ENCODE peak calls at places on chromosome 5, in five cellular contexts. One of them, this sample, is unnamed.

GRCh38 chr5:132812949-132813598 is at the start of gene SOWAHA:
- DNase-seq in H1: no peak
- DNase-seq in astrocyte of the spinal cord: no peak
- DNase-seq in SK-N-SH: no peak
- DNase-seq in fibroblast of the aortic adventitia: no peak
- DNase-seq in this sample: peak

GRCh38 chr5:81639556-81639955 is 111.3 kb downstream of the SSBP2 start:
- DNase-seq in H1: no peak
- DNase-seq in astrocyte of the spinal cord: no peak
- DNase-seq in SK-N-SH: no peak
- DNase-seq in fibroblast of the aortic adventitia: peak
- DNase-seq in this sample: no peak

GRCh38 chr5:3325811-3326568 is 269.6 kb upstream of the IRX1 start:
- DNase-seq in H1: no peak
- DNase-seq in astrocyte of the spinal cord: peak
- DNase-seq in SK-N-SH: no peak
- DNase-seq in fibroblast of the aortic adventitia: no peak
- DNase-seq in this sample: no peak

GRCh38 chr5:96067251-96067650 is 105.6 kb upstream of the ELL2 start:
- DNase-seq in H1: no peak
- DNase-seq in astrocyte of the spinal cord: no peak
- DNase-seq in SK-N-SH: no peak
- DNase-seq in fibroblast of the aortic adventitia: no peak
- DNase-seq in this sample: no peak

GRCh38 chr5:72842816-72843215 is 26.4 kb downstream of the TNPO1 start:
- DNase-seq in H1: no peak
- DNase-seq in astrocyte of the spinal cord: peak
- DNase-seq in SK-N-SH: no peak
- DNase-seq in fibroblast of the aortic adventitia: no peak
- DNase-seq in this sample: peak

GRCh38 chr5:176296-176823 is 14.9 kb upstream of the LRRC14B start:
- DNase-seq in H1: no peak
- DNase-seq in astrocyte of the spinal cord: no peak
- DNase-seq in SK-N-SH: no peak
- DNase-seq in fibroblast of the aortic adventitia: no peak
- DNase-seq in this sample: no peak

GRCh38 chr5:58317808-58318207 is 142.1 kb downstream of the PLK2 start:
- DNase-seq in H1: no peak
- DNase-seq in astrocyte of the spinal cord: no peak
- DNase-seq in SK-N-SH: no peak
- DNase-seq in fibroblast of the aortic adventitia: no peak
- DNase-seq in this sample: no peak

GRCh38 chr5:14983666-14984441 is 112.3 kb upstream of the ANKH start:
- DNase-seq in H1: no peak
- DNase-seq in astrocyte of the spinal cord: no peak
- DNase-seq in SK-N-SH: no peak
- DNase-seq in fibroblast of the aortic adventitia: no peak
- DNase-seq in this sample: peak

GRCh38 chr5:27491047-27491446 is 452.7 kb upstream of the CDH9 start:
- DNase-seq in H1: no peak
- DNase-seq in astrocyte of the spinal cord: no peak
- DNase-seq in SK-N-SH: no peak
- DNase-seq in fibroblast of the aortic adventitia: no peak
- DNase-seq in this sample: no peak

GRCh38 chr5:159341914-159342313 is 11.6 kb upstream of the IL12B start:
- DNase-seq in H1: no peak
- DNase-seq in astrocyte of the spinal cord: peak
- DNase-seq in SK-N-SH: peak
- DNase-seq in fibroblast of the aortic adventitia: peak
- DNase-seq in this sample: peak

GRCh38 chr5:147098233-147098790 is 136.5 kb upstream of the STK32A start:
- DNase-seq in H1: no peak
- DNase-seq in astrocyte of the spinal cord: peak
- DNase-seq in SK-N-SH: peak
- DNase-seq in fibroblast of the aortic adventitia: peak
- DNase-seq in this sample: peak

GRCh38 chr5:137191179-137191578 is 307.9 kb downstream of the SPOCK1 start:
- DNase-seq in H1: no peak
- DNase-seq in astrocyte of the spinal cord: peak
- DNase-seq in SK-N-SH: no peak
- DNase-seq in fibroblast of the aortic adventitia: no peak
- DNase-seq in this sample: no peak

GRCh38 chr5:149402291-149402690 is 23.2 kb upstream of the IL17B start:
- DNase-seq in H1: no peak
- DNase-seq in astrocyte of the spinal cord: no peak
- DNase-seq in SK-N-SH: no peak
- DNase-seq in fibroblast of the aortic adventitia: no peak
- DNase-seq in this sample: no peak

GRCh38 chr5:103840600-103840999 is 278.0 kb upstream of the NUDT12 start:
- DNase-seq in H1: no peak
- DNase-seq in astrocyte of the spinal cord: no peak
- DNase-seq in SK-N-SH: no peak
- DNase-seq in fibroblast of the aortic adventitia: no peak
- DNase-seq in this sample: no peak

GRCh38 chr5:106843812-106844416 is 826.8 kb downstream of the EFNA5 start:
- DNase-seq in H1: no peak
- DNase-seq in astrocyte of the spinal cord: peak
- DNase-seq in SK-N-SH: no peak
- DNase-seq in fibroblast of the aortic adventitia: no peak
- DNase-seq in this sample: no peak

GRCh38 chr5:31770157-31770556 is 131.2 kb downstream of the PDZD2 start:
- DNase-seq in H1: no peak
- DNase-seq in astrocyte of the spinal cord: no peak
- DNase-seq in SK-N-SH: no peak
- DNase-seq in fibroblast of the aortic adventitia: no peak
- DNase-seq in this sample: no peak

GRCh38 chr5:149711338-149711737 is 18.8 kb upstream of the PPARGC1B start:
- DNase-seq in H1: no peak
- DNase-seq in astrocyte of the spinal cord: no peak
- DNase-seq in SK-N-SH: no peak
- DNase-seq in fibroblast of the aortic adventitia: no peak
- DNase-seq in this sample: no peak

GRCh38 chr5:143923634-143924265 is 111.8 kb downstream of the HMHB1 start:
- DNase-seq in H1: no peak
- DNase-seq in astrocyte of the spinal cord: peak
- DNase-seq in SK-N-SH: no peak
- DNase-seq in fibroblast of the aortic adventitia: peak
- DNase-seq in this sample: no peak

GRCh38 chr5:51034501-51034900 is 348.7 kb upstream of the ISL1 start:
- DNase-seq in H1: no peak
- DNase-seq in astrocyte of the spinal cord: no peak
- DNase-seq in SK-N-SH: no peak
- DNase-seq in fibroblast of the aortic adventitia: no peak
- DNase-seq in this sample: no peak
- TF ChIP-seq CTCF in H1: no peak
- TF ChIP-seq CTCF in astrocyte of the spinal cord: no peak
- TF ChIP-seq CTCF in SK-N-SH: no peak
- TF ChIP-seq CTCF in fibroblast of the aortic adventitia: no peak
- TF ChIP-seq CTCF in this sample: no peak

GRCh38 chr5:114055318-114055788 is 306.5 kb upstream of the KCNN2 start:
- DNase-seq in H1: peak
- DNase-seq in astrocyte of the spinal cord: peak
- DNase-seq in SK-N-SH: peak
- DNase-seq in fibroblast of the aortic adventitia: no peak
- DNase-seq in this sample: no peak
- TF ChIP-seq CTCF in H1: no peak
- TF ChIP-seq CTCF in astrocyte of the spinal cord: no peak
- TF ChIP-seq CTCF in SK-N-SH: no peak
- TF ChIP-seq CTCF in fibroblast of the aortic adventitia: no peak
- TF ChIP-seq CTCF in this sample: no peak

DNA sequence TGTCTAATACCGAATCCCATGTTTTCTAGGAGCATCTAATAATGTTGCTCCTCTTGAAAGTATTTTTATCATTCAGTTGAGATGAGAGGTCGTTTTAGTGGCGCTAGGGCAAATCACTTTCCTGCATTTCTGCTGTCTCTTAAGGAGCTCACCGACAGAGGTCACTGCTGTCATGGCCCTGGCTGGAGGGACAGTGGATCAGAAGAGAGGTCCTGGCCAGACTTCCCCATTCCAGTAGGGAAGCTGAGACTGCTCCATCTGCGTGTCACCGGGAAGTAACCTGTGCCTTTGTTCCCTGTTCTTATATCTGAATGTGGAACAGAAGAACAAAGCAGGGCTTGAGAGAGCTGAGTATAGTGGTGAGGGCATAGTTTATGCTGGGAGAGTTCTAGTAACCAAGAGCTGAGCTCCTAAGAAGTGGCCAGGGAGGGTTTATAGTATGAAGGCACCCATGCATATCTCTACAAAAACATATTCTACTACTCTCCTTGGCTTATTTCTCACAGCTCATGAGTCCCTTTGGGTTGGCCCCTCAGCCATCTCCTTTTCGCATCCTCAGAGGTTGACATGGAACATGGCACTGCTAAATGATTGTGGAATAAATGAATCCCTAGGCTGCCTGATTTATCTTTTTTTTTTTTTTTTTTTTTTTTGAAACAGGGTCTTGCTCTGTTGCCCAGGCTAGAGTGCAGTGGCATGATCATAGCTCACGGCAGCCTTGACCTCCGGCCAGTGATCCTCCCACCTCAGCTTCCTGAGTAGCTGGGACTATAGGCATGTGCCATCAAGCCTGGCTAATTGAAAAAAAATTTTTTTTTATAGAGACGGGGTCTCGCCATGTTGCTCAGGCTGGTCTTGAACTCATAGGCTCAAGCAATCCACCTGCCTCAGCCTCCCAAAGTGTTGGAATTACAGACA is 27.2 kb downstream of the ATP6V0E1 start:
- DNase-seq in H1: no peak
- DNase-seq in astrocyte of the spinal cord: no peak
- DNase-seq in SK-N-SH: no peak
- DNase-seq in fibroblast of the aortic adventitia: peak
- DNase-seq in this sample: no peak
- TF ChIP-seq CTCF in H1: peak
- TF ChIP-seq CTCF in astrocyte of the spinal cord: peak
- TF ChIP-seq CTCF in SK-N-SH: peak
- TF ChIP-seq CTCF in fibroblast of the aortic adventitia: peak
- TF ChIP-seq CTCF in this sample: no peak

DNA sequence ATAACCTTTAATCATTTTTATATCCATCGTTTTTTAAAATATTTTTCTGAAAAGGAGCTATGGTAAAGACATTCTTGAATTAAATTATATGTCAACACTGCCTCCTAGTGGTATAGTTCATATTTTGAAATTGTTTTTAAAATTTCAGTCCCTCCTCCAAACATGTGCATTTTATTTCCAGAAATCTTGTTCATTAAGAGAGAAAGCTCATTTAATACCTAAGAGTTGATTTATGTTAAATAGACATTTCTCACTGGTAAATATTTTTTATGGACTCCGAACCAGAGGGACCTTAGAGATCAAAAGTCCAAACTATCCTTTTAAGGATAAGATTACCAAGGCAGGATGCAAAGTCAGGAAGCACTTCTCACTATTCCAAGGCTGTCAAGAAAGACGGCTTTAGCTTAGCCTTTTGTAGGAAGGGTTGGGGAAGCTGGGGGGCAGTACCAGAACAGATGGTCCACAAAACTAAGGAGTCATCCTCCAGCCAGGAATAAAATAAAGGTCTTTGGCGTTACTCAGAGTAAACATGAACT is 21.6 kb downstream of the BHMT start:
- DNase-seq in H1: no peak
- DNase-seq in astrocyte of the spinal cord: peak
- DNase-seq in SK-N-SH: peak
- DNase-seq in fibroblast of the aortic adventitia: peak
- DNase-seq in this sample: no peak
- TF ChIP-seq CTCF in H1: peak
- TF ChIP-seq CTCF in astrocyte of the spinal cord: peak
- TF ChIP-seq CTCF in SK-N-SH: peak
- TF ChIP-seq CTCF in fibroblast of the aortic adventitia: peak
- TF ChIP-seq CTCF in this sample: peak

DNA sequence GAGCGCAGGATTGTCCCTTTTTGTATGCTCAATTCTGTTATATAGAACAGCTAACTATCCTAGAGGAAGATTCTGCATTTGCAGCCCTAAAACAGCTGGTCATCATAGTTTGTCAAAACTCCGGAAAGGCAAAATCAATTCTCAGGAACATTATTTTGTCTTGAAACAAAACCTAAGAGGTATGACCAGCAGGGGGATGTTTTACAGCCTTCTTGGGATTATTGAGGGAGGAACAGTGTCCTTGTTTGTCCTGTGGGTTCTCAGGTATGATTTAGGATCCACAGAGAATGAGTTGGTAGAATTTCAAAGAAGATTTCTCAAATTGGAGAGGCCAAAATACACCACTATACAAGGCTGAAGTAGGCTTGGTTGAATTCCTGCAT is 136.4 kb downstream of the ZSWIM6 start:
- DNase-seq in H1: no peak
- DNase-seq in astrocyte of the spinal cord: no peak
- DNase-seq in SK-N-SH: no peak
- DNase-seq in fibroblast of the aortic adventitia: no peak
- DNase-seq in this sample: no peak
- TF ChIP-seq CTCF in H1: no peak
- TF ChIP-seq CTCF in astrocyte of the spinal cord: peak
- TF ChIP-seq CTCF in SK-N-SH: peak
- TF ChIP-seq CTCF in fibroblast of the aortic adventitia: peak
- TF ChIP-seq CTCF in this sample: no peak

GRCh38 chr5:114305402-114306207 is 56.3 kb upstream of the KCNN2 start:
- DNase-seq in H1: no peak
- DNase-seq in astrocyte of the spinal cord: peak
- DNase-seq in SK-N-SH: no peak
- DNase-seq in fibroblast of the aortic adventitia: peak
- DNase-seq in this sample: no peak
- TF ChIP-seq CTCF in H1: peak
- TF ChIP-seq CTCF in astrocyte of the spinal cord: peak
- TF ChIP-seq CTCF in SK-N-SH: peak
- TF ChIP-seq CTCF in fibroblast of the aortic adventitia: peak
- TF ChIP-seq CTCF in this sample: no peak

DNA sequence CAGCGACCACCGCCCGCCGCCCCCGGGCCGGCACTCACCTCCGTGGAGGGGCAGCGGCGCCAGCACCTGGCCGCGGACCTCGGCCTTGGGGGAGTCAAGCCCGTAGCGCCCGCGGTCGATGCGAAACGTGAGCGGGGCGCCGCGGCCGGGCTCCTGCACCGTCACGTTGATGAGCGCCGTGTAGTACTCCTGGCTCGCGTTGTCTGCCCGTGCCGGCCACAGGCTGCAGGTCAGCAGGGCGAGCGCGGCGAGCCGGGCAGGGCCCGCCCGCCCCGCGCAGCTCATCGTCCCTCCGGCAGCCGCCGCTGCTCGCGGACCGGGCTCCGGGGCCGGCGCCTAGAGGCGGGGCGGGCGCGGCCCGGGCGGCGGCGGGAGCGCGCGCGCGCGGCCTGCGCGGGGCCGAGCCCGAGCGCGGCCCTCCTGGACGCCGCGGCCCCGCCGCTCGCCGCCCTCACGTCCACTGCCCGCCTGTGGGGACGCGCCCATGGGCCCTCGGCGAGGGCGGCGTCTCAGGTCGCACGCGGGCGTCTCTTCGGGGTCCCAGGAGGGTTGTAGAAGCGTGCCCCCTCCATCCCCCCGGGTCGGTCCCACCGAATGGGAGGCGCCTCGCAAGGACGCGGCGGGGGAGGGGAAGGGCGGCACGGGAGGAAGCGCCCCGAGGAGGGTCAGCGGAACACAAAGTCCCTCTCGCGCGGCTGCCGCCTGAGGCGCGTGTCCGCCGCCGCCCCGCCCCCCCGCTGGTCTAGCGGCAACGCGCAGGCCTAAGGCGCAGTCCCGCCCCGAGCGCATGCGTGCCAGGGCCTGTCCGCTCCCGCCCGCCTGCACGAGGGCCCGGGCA is at the start of gene RNF130:
- DNase-seq in H1: no peak
- DNase-seq in astrocyte of the spinal cord: peak
- DNase-seq in SK-N-SH: peak
- DNase-seq in fibroblast of the aortic adventitia: peak
- DNase-seq in this sample: peak
- TF ChIP-seq CTCF in H1: no peak
- TF ChIP-seq CTCF in astrocyte of the spinal cord: no peak
- TF ChIP-seq CTCF in SK-N-SH: no peak
- TF ChIP-seq CTCF in fibroblast of the aortic adventitia: no peak
- TF ChIP-seq CTCF in this sample: no peak